ENCODE peak calls at places on chromosomes 6 and 20, in seven cellular contexts. One of them, this sample, is unnamed.

GRCh38 chr6:158043008-158043407 is 61.3 kb downstream of the SYNJ2 start:
- DNase-seq in HEK293T: no peak
- DNase-seq in activated CD4-positive, alpha-beta T cell treated with anti-CD3 and anti-CD28 coated beads for 48 hours: no peak
- DNase-seq in GDM1: no peak
- DNase-seq in T-helper 1 cell: no peak
- DNase-seq in CD8-positive, alpha-beta T cell: no peak
- DNase-seq in kidney tubule cell: no peak
- DNase-seq in this sample: no peak

GRCh38 chr20:39271205-39271604 is 309.1 kb downstream of the DHX35 start:
- DNase-seq in HEK293T: no peak
- DNase-seq in activated CD4-positive, alpha-beta T cell treated with anti-CD3 and anti-CD28 coated beads for 48 hours: no peak
- DNase-seq in GDM1: no peak
- DNase-seq in T-helper 1 cell: no peak
- DNase-seq in CD8-positive, alpha-beta T cell: no peak
- DNase-seq in kidney tubule cell: no peak
- DNase-seq in this sample: no peak

GRCh38 chr20:556984-557383 is 13.4 kb upstream of the CSNK2A1 start:
- DNase-seq in HEK293T: no peak
- DNase-seq in activated CD4-positive, alpha-beta T cell treated with anti-CD3 and anti-CD28 coated beads for 48 hours: no peak
- DNase-seq in GDM1: no peak
- DNase-seq in T-helper 1 cell: no peak
- DNase-seq in CD8-positive, alpha-beta T cell: no peak
- DNase-seq in kidney tubule cell: no peak
- DNase-seq in this sample: no peak

GRCh38 chr20:46939031-46939430 is 44.4 kb downstream of the EYA2 start:
- DNase-seq in HEK293T: peak; percentile 62
- DNase-seq in activated CD4-positive, alpha-beta T cell treated with anti-CD3 and anti-CD28 coated beads for 48 hours: peak; percentile 15
- DNase-seq in GDM1: no peak
- DNase-seq in T-helper 1 cell: no peak
- DNase-seq in CD8-positive, alpha-beta T cell: no peak
- DNase-seq in kidney tubule cell: peak; percentile 11
- DNase-seq in this sample: no peak

GRCh38 chr20:57928181-57928967 is 218.6 kb upstream of the PMEPA1 start:
- DNase-seq in HEK293T: no peak
- DNase-seq in activated CD4-positive, alpha-beta T cell treated with anti-CD3 and anti-CD28 coated beads for 48 hours: no peak
- DNase-seq in GDM1: no peak
- DNase-seq in T-helper 1 cell: no peak
- DNase-seq in CD8-positive, alpha-beta T cell: no peak
- DNase-seq in kidney tubule cell: peak; percentile 49
- DNase-seq in this sample: no peak

GRCh38 chr20:58228484-58229197 is at the start of gene ANKRD60:
- DNase-seq in HEK293T: no peak
- DNase-seq in activated CD4-positive, alpha-beta T cell treated with anti-CD3 and anti-CD28 coated beads for 48 hours: peak; percentile 49
- DNase-seq in GDM1: no peak
- DNase-seq in T-helper 1 cell: peak; percentile 39
- DNase-seq in CD8-positive, alpha-beta T cell: peak; percentile 83
- DNase-seq in kidney tubule cell: no peak
- DNase-seq in this sample: peak; percentile 73

GRCh38 chr20:36585410-36586125 is 12.2 kb downstream of the TGIF2 start:
- DNase-seq in HEK293T: no peak
- DNase-seq in activated CD4-positive, alpha-beta T cell treated with anti-CD3 and anti-CD28 coated beads for 48 hours: no peak
- DNase-seq in GDM1: no peak
- DNase-seq in T-helper 1 cell: no peak
- DNase-seq in CD8-positive, alpha-beta T cell: no peak
- DNase-seq in kidney tubule cell: peak; percentile 45
- DNase-seq in this sample: no peak

GRCh38 chr6:106149472-106150069 is 63.4 kb downstream of the PRDM1 start:
- DNase-seq in HEK293T: no peak
- DNase-seq in activated CD4-positive, alpha-beta T cell treated with anti-CD3 and anti-CD28 coated beads for 48 hours: no peak
- DNase-seq in GDM1: no peak
- DNase-seq in T-helper 1 cell: no peak
- DNase-seq in CD8-positive, alpha-beta T cell: peak; percentile 25
- DNase-seq in kidney tubule cell: no peak
- DNase-seq in this sample: no peak

GRCh38 chr6:89970609-89971337 is 76.5 kb downstream of the GJA10 start:
- DNase-seq in HEK293T: peak; percentile 66
- DNase-seq in activated CD4-positive, alpha-beta T cell treated with anti-CD3 and anti-CD28 coated beads for 48 hours: no peak
- DNase-seq in GDM1: no peak
- DNase-seq in T-helper 1 cell: no peak
- DNase-seq in CD8-positive, alpha-beta T cell: no peak
- DNase-seq in kidney tubule cell: peak; percentile 90
- DNase-seq in this sample: peak; percentile 18

GRCh38 chr20:17287998-17288397 is 61.2 kb downstream of the PCSK2 start:
- DNase-seq in HEK293T: no peak
- DNase-seq in activated CD4-positive, alpha-beta T cell treated with anti-CD3 and anti-CD28 coated beads for 48 hours: no peak
- DNase-seq in GDM1: no peak
- DNase-seq in T-helper 1 cell: no peak
- DNase-seq in CD8-positive, alpha-beta T cell: no peak
- DNase-seq in kidney tubule cell: no peak
- DNase-seq in this sample: no peak

GRCh38 chr6:22306741-22307466 is 10.1 kb upstream of the PRL start:
- DNase-seq in HEK293T: no peak
- DNase-seq in activated CD4-positive, alpha-beta T cell treated with anti-CD3 and anti-CD28 coated beads for 48 hours: no peak
- DNase-seq in GDM1: no peak
- DNase-seq in T-helper 1 cell: no peak
- DNase-seq in CD8-positive, alpha-beta T cell: no peak
- DNase-seq in kidney tubule cell: no peak
- DNase-seq in this sample: no peak

GRCh38 chr20:8094845-8095244 is 37.2 kb upstream of the PLCB1 start:
- DNase-seq in HEK293T: no peak
- DNase-seq in activated CD4-positive, alpha-beta T cell treated with anti-CD3 and anti-CD28 coated beads for 48 hours: no peak
- DNase-seq in GDM1: no peak
- DNase-seq in T-helper 1 cell: no peak
- DNase-seq in CD8-positive, alpha-beta T cell: no peak
- DNase-seq in kidney tubule cell: peak; percentile 1
- DNase-seq in this sample: no peak

GRCh38 chr6:31446481-31446880 is 43.1 kb downstream of the MICA start:
- DNase-seq in HEK293T: no peak
- DNase-seq in activated CD4-positive, alpha-beta T cell treated with anti-CD3 and anti-CD28 coated beads for 48 hours: no peak
- DNase-seq in GDM1: no peak
- DNase-seq in T-helper 1 cell: no peak
- DNase-seq in CD8-positive, alpha-beta T cell: no peak
- DNase-seq in kidney tubule cell: no peak
- DNase-seq in this sample: no peak

GRCh38 chr6:14381225-14381887 is 263.8 kb downstream of the CD83 start:
- DNase-seq in HEK293T: no peak
- DNase-seq in activated CD4-positive, alpha-beta T cell treated with anti-CD3 and anti-CD28 coated beads for 48 hours: no peak
- DNase-seq in GDM1: no peak
- DNase-seq in T-helper 1 cell: no peak
- DNase-seq in CD8-positive, alpha-beta T cell: no peak
- DNase-seq in kidney tubule cell: no peak
- DNase-seq in this sample: no peak

GRCh38 chr6:15770347-15771143 is 107.7 kb upstream of the DTNBP1 start:
- DNase-seq in HEK293T: no peak
- DNase-seq in activated CD4-positive, alpha-beta T cell treated with anti-CD3 and anti-CD28 coated beads for 48 hours: peak; percentile 42
- DNase-seq in GDM1: no peak
- DNase-seq in T-helper 1 cell: no peak
- DNase-seq in CD8-positive, alpha-beta T cell: no peak
- DNase-seq in kidney tubule cell: peak; percentile 47
- DNase-seq in this sample: no peak

GRCh38 chr20:52785678-52786077 is 186.5 kb upstream of the TSHZ2 start:
- DNase-seq in HEK293T: no peak
- DNase-seq in activated CD4-positive, alpha-beta T cell treated with anti-CD3 and anti-CD28 coated beads for 48 hours: no peak
- DNase-seq in GDM1: no peak
- DNase-seq in T-helper 1 cell: no peak
- DNase-seq in CD8-positive, alpha-beta T cell: no peak
- DNase-seq in kidney tubule cell: no peak
- DNase-seq in this sample: no peak

GRCh38 chr6:141212296-141212695 is 920.4 kb upstream of the GJE1 start:
- DNase-seq in HEK293T: no peak
- DNase-seq in activated CD4-positive, alpha-beta T cell treated with anti-CD3 and anti-CD28 coated beads for 48 hours: no peak
- DNase-seq in GDM1: no peak
- DNase-seq in T-helper 1 cell: no peak
- DNase-seq in CD8-positive, alpha-beta T cell: no peak
- DNase-seq in kidney tubule cell: peak; percentile 59
- DNase-seq in this sample: no peak

GRCh38 chr6:1024587-1024986 is 287.3 kb upstream of the FOXQ1 start:
- DNase-seq in HEK293T: peak; percentile 22
- DNase-seq in activated CD4-positive, alpha-beta T cell treated with anti-CD3 and anti-CD28 coated beads for 48 hours: no peak
- DNase-seq in GDM1: no peak
- DNase-seq in T-helper 1 cell: no peak
- DNase-seq in CD8-positive, alpha-beta T cell: no peak
- DNase-seq in kidney tubule cell: peak; percentile 46
- DNase-seq in this sample: no peak

GRCh38 chr20:49970498-49970897 is 12.3 kb upstream of the SNAI1 start:
- DNase-seq in HEK293T: no peak
- DNase-seq in activated CD4-positive, alpha-beta T cell treated with anti-CD3 and anti-CD28 coated beads for 48 hours: no peak
- DNase-seq in GDM1: no peak
- DNase-seq in T-helper 1 cell: no peak
- DNase-seq in CD8-positive, alpha-beta T cell: no peak
- DNase-seq in kidney tubule cell: no peak
- DNase-seq in this sample: no peak

GRCh38 chr6:32973144-32973854 is 4.9 kb downstream of the BRD2 start:
- DNase-seq in HEK293T: no peak
- DNase-seq in activated CD4-positive, alpha-beta T cell treated with anti-CD3 and anti-CD28 coated beads for 48 hours: peak; percentile 62
- DNase-seq in GDM1: no peak
- DNase-seq in T-helper 1 cell: peak; percentile 63
- DNase-seq in CD8-positive, alpha-beta T cell: peak; percentile 70
- DNase-seq in kidney tubule cell: peak; percentile 57
- DNase-seq in this sample: no peak

GRCh38 chr6:66336171-66336570 is 629.1 kb upstream of the EYS start:
- DNase-seq in HEK293T: no peak
- DNase-seq in activated CD4-positive, alpha-beta T cell treated with anti-CD3 and anti-CD28 coated beads for 48 hours: no peak
- DNase-seq in GDM1: no peak
- DNase-seq in T-helper 1 cell: no peak
- DNase-seq in CD8-positive, alpha-beta T cell: no peak
- DNase-seq in kidney tubule cell: no peak
- DNase-seq in this sample: no peak

GRCh38 chr6:159104163-159104885 is 59.5 kb upstream of the TAGAP start:
- DNase-seq in HEK293T: peak; percentile 90
- DNase-seq in activated CD4-positive, alpha-beta T cell treated with anti-CD3 and anti-CD28 coated beads for 48 hours: peak; percentile 86
- DNase-seq in GDM1: peak; percentile 66
- DNase-seq in T-helper 1 cell: peak; percentile 71
- DNase-seq in CD8-positive, alpha-beta T cell: peak; percentile 78
- DNase-seq in kidney tubule cell: peak; percentile 68
- DNase-seq in this sample: peak; percentile 66

GRCh38 chr6:45566882-45567281 is 189.1 kb upstream of the SUPT3H start:
- DNase-seq in HEK293T: no peak
- DNase-seq in activated CD4-positive, alpha-beta T cell treated with anti-CD3 and anti-CD28 coated beads for 48 hours: no peak
- DNase-seq in GDM1: no peak
- DNase-seq in T-helper 1 cell: no peak
- DNase-seq in CD8-positive, alpha-beta T cell: no peak
- DNase-seq in kidney tubule cell: peak; percentile 83
- DNase-seq in this sample: no peak

GRCh38 chr20:1376453-1377270 is 16.2 kb downstream of the FKBP1A start:
- DNase-seq in HEK293T: no peak
- DNase-seq in activated CD4-positive, alpha-beta T cell treated with anti-CD3 and anti-CD28 coated beads for 48 hours: no peak
- DNase-seq in GDM1: peak; percentile 26
- DNase-seq in T-helper 1 cell: no peak
- DNase-seq in CD8-positive, alpha-beta T cell: no peak
- DNase-seq in kidney tubule cell: no peak
- DNase-seq in this sample: no peak

GRCh38 chr6:48568856-48569255 is 457.9 kb upstream of the PTCHD4 start:
- DNase-seq in HEK293T: no peak
- DNase-seq in activated CD4-positive, alpha-beta T cell treated with anti-CD3 and anti-CD28 coated beads for 48 hours: no peak
- DNase-seq in GDM1: no peak
- DNase-seq in T-helper 1 cell: no peak
- DNase-seq in CD8-positive, alpha-beta T cell: no peak
- DNase-seq in kidney tubule cell: no peak
- DNase-seq in this sample: no peak

GRCh38 chr6:125707615-125708243 is 41.7 kb upstream of the HEY2 start:
- DNase-seq in HEK293T: no peak
- DNase-seq in activated CD4-positive, alpha-beta T cell treated with anti-CD3 and anti-CD28 coated beads for 48 hours: no peak
- DNase-seq in GDM1: no peak
- DNase-seq in T-helper 1 cell: no peak
- DNase-seq in CD8-positive, alpha-beta T cell: no peak
- DNase-seq in kidney tubule cell: no peak
- DNase-seq in this sample: no peak

GRCh38 chr6:158222066-158222465 is 53.9 kb downstream of the GTF2H5 start:
- DNase-seq in HEK293T: no peak
- DNase-seq in activated CD4-positive, alpha-beta T cell treated with anti-CD3 and anti-CD28 coated beads for 48 hours: no peak
- DNase-seq in GDM1: no peak
- DNase-seq in T-helper 1 cell: no peak
- DNase-seq in CD8-positive, alpha-beta T cell: no peak
- DNase-seq in kidney tubule cell: no peak
- DNase-seq in this sample: no peak

GRCh38 chr6:138945354-138945753 is 42.7 kb downstream of the REPS1 start:
- DNase-seq in HEK293T: peak; percentile 46
- DNase-seq in activated CD4-positive, alpha-beta T cell treated with anti-CD3 and anti-CD28 coated beads for 48 hours: peak; percentile 15
- DNase-seq in GDM1: no peak
- DNase-seq in T-helper 1 cell: no peak
- DNase-seq in CD8-positive, alpha-beta T cell: no peak
- DNase-seq in kidney tubule cell: no peak
- DNase-seq in this sample: peak; percentile 10

GRCh38 chr6:41688256-41688965 is 47.0 kb downstream of the TFEB start:
- DNase-seq in HEK293T: no peak
- DNase-seq in activated CD4-positive, alpha-beta T cell treated with anti-CD3 and anti-CD28 coated beads for 48 hours: no peak
- DNase-seq in GDM1: no peak
- DNase-seq in T-helper 1 cell: no peak
- DNase-seq in CD8-positive, alpha-beta T cell: no peak
- DNase-seq in kidney tubule cell: no peak
- DNase-seq in this sample: no peak

GRCh38 chr6:11130605-11131004 is 19.1 kb upstream of the ERVFRD-1 start:
- DNase-seq in HEK293T: no peak
- DNase-seq in activated CD4-positive, alpha-beta T cell treated with anti-CD3 and anti-CD28 coated beads for 48 hours: no peak
- DNase-seq in GDM1: no peak
- DNase-seq in T-helper 1 cell: no peak
- DNase-seq in CD8-positive, alpha-beta T cell: no peak
- DNase-seq in kidney tubule cell: no peak
- DNase-seq in this sample: no peak

GRCh38 chr6:105258816-105259215 is 79.0 kb upstream of the POPDC3 start:
- DNase-seq in HEK293T: no peak
- DNase-seq in activated CD4-positive, alpha-beta T cell treated with anti-CD3 and anti-CD28 coated beads for 48 hours: no peak
- DNase-seq in GDM1: no peak
- DNase-seq in T-helper 1 cell: no peak
- DNase-seq in CD8-positive, alpha-beta T cell: no peak
- DNase-seq in kidney tubule cell: no peak
- DNase-seq in this sample: no peak

GRCh38 chr6:136024711-136025110 is 173.2 kb downstream of the PDE7B start:
- DNase-seq in HEK293T: no peak
- DNase-seq in activated CD4-positive, alpha-beta T cell treated with anti-CD3 and anti-CD28 coated beads for 48 hours: no peak
- DNase-seq in GDM1: no peak
- DNase-seq in T-helper 1 cell: no peak
- DNase-seq in CD8-positive, alpha-beta T cell: no peak
- DNase-seq in kidney tubule cell: no peak
- DNase-seq in this sample: no peak

GRCh38 chr6:122887941-122888340 is 98.9 kb downstream of the SMPDL3A start:
- DNase-seq in HEK293T: no peak
- DNase-seq in activated CD4-positive, alpha-beta T cell treated with anti-CD3 and anti-CD28 coated beads for 48 hours: no peak
- DNase-seq in GDM1: no peak
- DNase-seq in T-helper 1 cell: no peak
- DNase-seq in CD8-positive, alpha-beta T cell: no peak
- DNase-seq in kidney tubule cell: no peak
- DNase-seq in this sample: no peak

GRCh38 chr6:104623052-104623690 is 236.5 kb downstream of the HACE1 start:
- DNase-seq in HEK293T: peak; percentile 39
- DNase-seq in activated CD4-positive, alpha-beta T cell treated with anti-CD3 and anti-CD28 coated beads for 48 hours: peak; percentile 7
- DNase-seq in GDM1: peak; percentile 49
- DNase-seq in T-helper 1 cell: no peak
- DNase-seq in CD8-positive, alpha-beta T cell: no peak
- DNase-seq in kidney tubule cell: no peak
- DNase-seq in this sample: no peak

GRCh38 chr6:38157905-38158304 is 338.4 kb downstream of the ZFAND3 start:
- DNase-seq in HEK293T: no peak
- DNase-seq in activated CD4-positive, alpha-beta T cell treated with anti-CD3 and anti-CD28 coated beads for 48 hours: no peak
- DNase-seq in GDM1: no peak
- DNase-seq in T-helper 1 cell: no peak
- DNase-seq in CD8-positive, alpha-beta T cell: no peak
- DNase-seq in kidney tubule cell: no peak
- DNase-seq in this sample: no peak

GRCh38 chr6:68771426-68771825 is 136.3 kb downstream of the ADGRB3 start:
- DNase-seq in HEK293T: no peak
- DNase-seq in activated CD4-positive, alpha-beta T cell treated with anti-CD3 and anti-CD28 coated beads for 48 hours: no peak
- DNase-seq in GDM1: no peak
- DNase-seq in T-helper 1 cell: no peak
- DNase-seq in CD8-positive, alpha-beta T cell: no peak
- DNase-seq in kidney tubule cell: no peak
- DNase-seq in this sample: no peak

GRCh38 chr6:112113371-112113770 is 26.0 kb downstream of the FAM229B start:
- DNase-seq in HEK293T: no peak
- DNase-seq in activated CD4-positive, alpha-beta T cell treated with anti-CD3 and anti-CD28 coated beads for 48 hours: no peak
- DNase-seq in GDM1: no peak
- DNase-seq in T-helper 1 cell: no peak
- DNase-seq in CD8-positive, alpha-beta T cell: no peak
- DNase-seq in kidney tubule cell: no peak
- DNase-seq in this sample: no peak

GRCh38 chr20:1619861-1620444 is at the start of gene SIRPB1:
- DNase-seq in HEK293T: no peak
- DNase-seq in activated CD4-positive, alpha-beta T cell treated with anti-CD3 and anti-CD28 coated beads for 48 hours: no peak
- DNase-seq in GDM1: peak; percentile 81
- DNase-seq in T-helper 1 cell: no peak
- DNase-seq in CD8-positive, alpha-beta T cell: no peak
- DNase-seq in kidney tubule cell: peak; percentile 91
- DNase-seq in this sample: peak; percentile 58

This sample was measured in T-helper 2 cell.